ENCODE peak calls at places on chromosomes 13 and 19, in four cellular contexts. O, L, F and S are unnamed samples.
A peak's percentile ranks its signal among the peaks of the same experiment; 100 is the strongest.

GRCh38 chr19:34316741-34317241 is 48.2 kb upstream of the GPI start:
- DNase-seq in O (peak; percentile 4), L (peak; percentile 49), F (no peak), S (no peak)

GRCh38 chr19:47610546-47610894 is 1.6 kb downstream of the BICRA start:
- DNase-seq in O (no peak), L (no peak), F (no peak), S (no peak)

GRCh38 chr13:45702088-45702487 is at the start of gene CBY2:
- DNase-seq in O (no peak), L (no peak), F (no peak), S (no peak)

GRCh38 chr13:98267080-98267912 is 90.2 kb upstream of the RNF113B start:
- DNase-seq in O (no peak), L (no peak), F (peak; percentile 33), S (no peak)

GRCh38 chr13:44879452-44880058 is 109.7 kb downstream of the NUFIP1 start:
- DNase-seq in O (peak; percentile 40), L (peak; percentile 16), F (peak; percentile 8), S (no peak)

GRCh38 chr13:33186851-33187250 is 98.7 kb downstream of the STARD13 start:
- DNase-seq in O (no peak), L (no peak), F (no peak), S (no peak)

GRCh38 chr19:11232555-11232954 is 6.9 kb upstream of the ANGPTL8 start:
- DNase-seq in O (no peak), L (no peak), F (no peak), S (no peak)

GRCh38 chr19:16160943-16161560 is 12.3 kb downstream of the CIB3 start:
- DNase-seq in O (peak; percentile 95), L (peak; percentile 50), F (no peak), S (no peak)

GRCh38 chr13:112213467-112214245 is 146.7 kb downstream of the SOX1 start:
- DNase-seq in O (no peak), L (no peak), F (no peak), S (no peak)

GRCh38 chr19:39237200-39238184 is 7.3 kb downstream of the IFNL3 start:
- DNase-seq in O (peak; percentile 3), L (peak; percentile 55), F (peak; percentile 45), S (no peak)

GRCh38 chr19:29293292-29293691 is 80.3 kb upstream of the UQCRFS1 start:
- DNase-seq in O (no peak), L (no peak), F (no peak), S (no peak)

GRCh38 chr13:101554420-101555125 is 102.1 kb downstream of the ITGBL1 start:
- DNase-seq in O (no peak), L (no peak), F (no peak), S (no peak)

GRCh38 chr13:48731957-48732569 is 78.3 kb downstream of the CYSLTR2 start:
- DNase-seq in O (peak; percentile 28), L (peak; percentile 55), F (no peak), S (peak; percentile 16)

GRCh38 chr19:48424694-48425219 is 21.0 kb upstream of the GRWD1 start:
- DNase-seq in O (no peak), L (peak; percentile 75), F (no peak), S (no peak)

GRCh38 chr13:62706035-62706434 is 1290.4 kb upstream of the PCDH20 start:
- DNase-seq in O (peak; percentile 51), L (no peak), F (no peak), S (no peak)

GRCh38 chr19:35299523-35300339 is 7.8 kb downstream of the MAG start:
- DNase-seq in O (no peak), L (peak; percentile 86), F (no peak), S (no peak)

GRCh38 chr13:45416521-45417125 is 1.6 kb downstream of the SLC25A30 start:
- DNase-seq in O (no peak), L (peak; percentile 18), F (no peak), S (no peak)

GRCh38 chr13:42071667-42072419 is 23.4 kb downstream of the DGKH start:
- DNase-seq in O (no peak), L (no peak), F (no peak), S (no peak)

GRCh38 chr13:46668302-46668720 is 115.3 kb downstream of the LRCH1 start:
- DNase-seq in O (no peak), L (no peak), F (no peak), S (no peak)

GRCh38 chr19:57434386-57435061 is 601 bp upstream of the ZNF749 start:
- DNase-seq in O (no peak), L (peak; percentile 9), F (no peak), S (no peak)

GRCh38 chr13:111115841-111116500 is 861 bp downstream of the ARHGEF7 start:
- DNase-seq in O (no peak), L (no peak), F (no peak), S (no peak)

GRCh38 chr19:2631213-2631821 is 71.2 kb downstream of the GNG7 start:
- DNase-seq in O (no peak), L (peak; percentile 21), F (no peak), S (no peak)

GRCh38 chr19:3366104-3366760 is at the start of gene NFIC:
- DNase-seq in O (peak; percentile 51), L (peak; percentile 90), F (no peak), S (no peak)

GRCh38 chr13:81318231-81319019 is 977.5 kb upstream of the SPRY2 start:
- DNase-seq in O (no peak), L (no peak), F (no peak), S (no peak)

GRCh38 chr13:33108620-33109019 is 92.4 kb downstream of the KL start:
- DNase-seq in O (no peak), L (no peak), F (no peak), S (no peak)

GRCh38 chr13:59444210-59444857 is 719.4 kb downstream of the DIAPH3 start:
- DNase-seq in O (no peak), L (no peak), F (no peak), S (no peak)

DNA sequence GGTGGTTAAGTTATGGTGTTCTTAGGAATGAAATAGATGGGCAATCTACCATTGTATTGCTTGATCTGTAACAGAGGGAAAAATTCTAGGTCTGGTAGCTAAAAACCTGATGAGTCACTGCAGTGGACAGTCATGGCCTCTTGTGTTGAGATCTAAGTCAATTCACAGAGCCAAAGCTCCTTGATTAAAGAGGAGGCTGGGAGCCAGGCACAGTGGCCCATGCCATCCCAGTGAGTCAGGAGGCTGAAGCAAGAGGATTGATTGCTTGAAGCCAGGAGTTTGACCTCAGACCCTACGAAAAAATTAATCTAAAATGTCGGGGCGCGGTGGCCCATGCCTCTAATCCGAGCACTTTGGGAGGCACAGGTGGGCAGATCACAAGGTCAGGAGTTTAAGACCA is 67.1 kb upstream of the KPNA3 start:
- DNase-seq in O (peak; percentile 60), L (no peak), F (no peak), S (no peak)
- TF ChIP-seq YY1 in O (no peak), L (no peak), F (no peak), S (no peak)

GRCh38 chr13:31756346-31756745 is 17.0 kb downstream of the RXFP2 start:
- DNase-seq in O (no peak), L (no peak), F (no peak), S (no peak)
- TF ChIP-seq YY1 in O (no peak), L (no peak), F (no peak), S (no peak)

GRCh38 chr19:49686503-49687088 is 2.8 kb upstream of the ADM5 start:
- DNase-seq in O (no peak), L (no peak), F (no peak), S (no peak)
- TF ChIP-seq YY1 in O (no peak), L (no peak), F (no peak), S (no peak)

GRCh38 chr13:23505007-23505406 is 65.2 kb upstream of the TNFRSF19 start:
- DNase-seq in O (no peak), L (no peak), F (no peak), S (no peak)
- TF ChIP-seq YY1 in O (no peak), L (no peak), F (no peak), S (no peak)